ENCODE peak calls at places on chromosome 16, in five cellular contexts. W is NCI-H1092, A is activated gamma-delta T cell treated with Interleukin-2 at 50 U/mL for 16 hours, H is HCEC 1CT, L is astrocyte of the spinal cord. T is an unnamed sample.
A peak's percentile ranks its signal among the peaks of the same experiment; 100 is the strongest.

GRCh38 chr16:10629592-10629963 is 49.2 kb upstream of the EMP2 start:
- DNase-seq in W (no peak), H (no peak), A (no peak), L (no peak), T (no peak)

GRCh38 chr16:3662601-3663000 is 8.1 kb downstream of the DNASE1 start:
- DNase-seq in H (no peak), A (no peak), W (no peak), L (no peak), T (no peak)

GRCh38 chr16:49952386-49952785 is 72.6 kb upstream of the CNEP1R1 start:
- DNase-seq in W (no peak), H (peak; percentile 38), L (no peak), A (no peak), T (no peak)

GRCh38 chr16:66344533-66345145 is 21.9 kb upstream of the CDH5 start:
- DNase-seq in W (no peak), A (peak; percentile 42), H (no peak), L (peak; percentile 51), T (no peak)

GRCh38 chr16:63461248-63461841 is 1425.1 kb upstream of the CDH8 start:
- DNase-seq in A (no peak), H (no peak), L (peak; percentile 56), W (peak; percentile 5), T (no peak)

GRCh38 chr16:23691483-23692189 is 12.9 kb downstream of the PLK1 start:
- DNase-seq in H (peak; percentile 17), L (peak; percentile 17), A (no peak), W (no peak), T (no peak)

GRCh38 chr16:69691980-69692911 is 34.1 kb downstream of the NQO1 start:
- DNase-seq in W (no peak), A (no peak), H (peak; percentile 59), L (peak; percentile 22), T (no peak)

GRCh38 chr16:50473375-50473945 is 74.7 kb upstream of the NKD1 start:
- DNase-seq in A (no peak), H (peak; percentile 34), L (no peak), W (no peak), T (no peak)

GRCh38 chr16:5884339-5884738 is 786.7 kb upstream of the EEF2KMT start:
- DNase-seq in A (no peak), H (no peak), W (no peak), L (no peak), T (no peak)

GRCh38 chr16:87243383-87243964 is 73.7 kb downstream of the C16orf95 start:
- DNase-seq in W (no peak), L (no peak), H (no peak), A (no peak), T (no peak)

GRCh38 chr16:76577003-76577402 is 299.8 kb downstream of the CNTNAP4 start:
- DNase-seq in W (no peak), A (no peak), L (no peak), H (no peak), T (no peak)

GRCh38 chr16:61323456-61323855 is 712.8 kb downstream of the CDH8 start:
- DNase-seq in W (no peak), L (no peak), A (no peak), H (no peak), T (no peak)

GRCh38 chr16:50696575-50697420 is 3.4 kb downstream of the NOD2 start:
- DNase-seq in H (peak; percentile 15), A (peak; percentile 22), W (no peak), L (peak; percentile 41), T (no peak)

GRCh38 chr16:70576431-70577255 is 53.0 kb downstream of the SF3B3 start:
- DNase-seq in A (no peak), W (no peak), L (peak; percentile 69), H (peak; percentile 96), T (no peak)